ENCODE peak calls at places on chromosomes 2 and 18, in seven cellular contexts. T is brain microvascular endothelial cell, V is nephron progenitor cell, L is astrocyte of the spinal cord, D is cardiac muscle cell, E is progenitor cell of endocrine pancreas, N is AG09319. X is an unnamed sample.

GRCh38 chr18:59707306-59707705 is 10.1 kb upstream of the CCBE1 start:
- DNase-seq in T (no peak), V (no peak), L (no peak), D (peak), E (no peak), N (no peak), X (no peak)

GRCh38 chr2:36672199-36672598 is 24.3 kb upstream of the VIT start:
- DNase-seq in T (peak), V (no peak), L (peak), D (peak), E (no peak), N (no peak), X (peak)

GRCh38 chr18:57107141-57107832 is 39.6 kb upstream of the BOD1L2 start:
- DNase-seq in T (peak), V (peak), L (peak), D (peak), E (peak), N (no peak), X (peak)

GRCh38 chr2:98412751-98413445 is 31.8 kb upstream of the INPP4A start:
- DNase-seq in T (peak), V (peak), L (peak), D (peak), E (no peak), N (no peak), X (peak)

GRCh38 chr2:148603562-148603920 is 41.0 kb upstream of the EPC2 start:
- DNase-seq in T (no peak), V (no peak), L (no peak), D (no peak), E (no peak), N (no peak), X (no peak)

GRCh38 chr2:105521176-105521575 is 122.3 kb upstream of the FHL2 start:
- DNase-seq in T (no peak), V (no peak), L (peak), D (peak), E (no peak), N (no peak), X (no peak)

GRCh38 chr2:217911283-217911965 is 91.4 kb downstream of the TNS1 start:
- DNase-seq in T (no peak), V (no peak), L (no peak), D (no peak), E (no peak), N (no peak), X (no peak)

GRCh38 chr2:186309901-186310300 is 176.2 kb upstream of the ZC3H15 start:
- DNase-seq in T (peak), V (no peak), L (peak), D (no peak), E (no peak), N (no peak), X (no peak)

GRCh38 chr2:160635488-160635887 is 141.9 kb upstream of the RBMS1 start:
- DNase-seq in T (peak), V (no peak), L (peak), D (peak), E (no peak), N (no peak), X (no peak)

GRCh38 chr2:215423234-215423633 is 12.6 kb downstream of the FN1 start:
- DNase-seq in T (peak), V (no peak), L (no peak), D (no peak), E (no peak), N (no peak), X (no peak)

GRCh38 chr2:216842634-216843033 is 17.2 kb downstream of the TNP1 start:
- DNase-seq in T (no peak), V (no peak), L (no peak), D (no peak), E (no peak), N (no peak), X (no peak)

GRCh38 chr2:126686286-126686685 is 30.3 kb downstream of the GYPC start:
- DNase-seq in T (no peak), V (no peak), L (no peak), D (no peak), E (no peak), N (no peak), X (no peak)

GRCh38 chr2:112690853-112691390 is 29.9 kb upstream of the NT5DC4 start:
- DNase-seq in T (peak), V (peak), L (peak), D (peak), E (peak), N (no peak), X (peak)

GRCh38 chr2:38720613-38721241 is 30.4 kb downstream of the SRSF7 start:
- DNase-seq in T (peak), V (no peak), L (peak), D (no peak), E (no peak), N (peak), X (peak)

GRCh38 chr2:64296150-64296500 is 151.9 kb upstream of the PELI1 start:
- DNase-seq in T (no peak), V (no peak), L (no peak), D (no peak), E (no peak), N (no peak), X (no peak)

GRCh38 chr2:135997380-135997779 is 12.0 kb upstream of the DARS1 start:
- DNase-seq in T (no peak), V (peak), L (no peak), D (peak), E (peak), N (no peak), X (no peak)

GRCh38 chr2:96114903-96115581 is 1.3 kb downstream of the ADRA2B start:
- DNase-seq in T (no peak), V (no peak), L (no peak), D (no peak), E (no peak), N (no peak), X (no peak)

GRCh38 chr2:173924285-173924684 is 40.9 kb downstream of the SP3 start:
- DNase-seq in T (no peak), V (no peak), L (no peak), D (no peak), E (no peak), N (no peak), X (no peak)

GRCh38 chr18:50857694-50858093 is 21.2 kb upstream of the ME2 start:
- DNase-seq in T (no peak), V (no peak), L (no peak), D (no peak), E (no peak), N (no peak), X (no peak)

GRCh38 chr2:211744379-211744778 is 794.2 kb downstream of the ERBB4 start:
- DNase-seq in T (no peak), V (no peak), L (no peak), D (peak), E (no peak), N (no peak), X (no peak)

GRCh38 chr18:34867520-34867919 is 157.4 kb downstream of the DTNA start:
- DNase-seq in T (peak), V (peak), L (no peak), D (peak), E (no peak), N (no peak), X (no peak)

GRCh38 chr2:97749611-97750010 is 36.2 kb downstream of the ZAP70 start:
- DNase-seq in T (no peak), V (peak), L (no peak), D (no peak), E (no peak), N (no peak), X (no peak)

GRCh38 chr2:216603010-216603883 is 30.0 kb upstream of the IGFBP2 start:
- DNase-seq in T (no peak), V (peak), L (no peak), D (no peak), E (no peak), N (no peak), X (no peak)

GRCh38 chr2:73050011-73050617 is 21.4 kb downstream of the SFXN5 start:
- DNase-seq in T (no peak), V (no peak), L (peak), D (no peak), E (no peak), N (no peak), X (no peak)

GRCh38 chr2:118670281-118670680 is 177.2 kb downstream of the EN1 start:
- DNase-seq in T (no peak), V (no peak), L (no peak), D (no peak), E (no peak), N (no peak), X (no peak)

GRCh38 chr18:6962571-6963451 is 154.8 kb downstream of the LAMA1 start:
- DNase-seq in T (no peak), V (no peak), L (no peak), D (no peak), E (no peak), N (no peak), X (no peak)

GRCh38 chr2:176826356-176826755 is 386.2 kb upstream of the HNRNPA3 start:
- DNase-seq in T (no peak), V (no peak), L (no peak), D (no peak), E (no peak), N (no peak), X (no peak)
- TF ChIP-seq CTCF in T (no peak), V (no peak), L (no peak), D (no peak), E (no peak), N (no peak), X (no peak)

GRCh38 chr2:70498054-70498453 is 55.6 kb downstream of the TGFA start:
- DNase-seq in T (no peak), V (no peak), L (no peak), D (no peak), E (no peak), N (no peak), X (peak)
- TF ChIP-seq CTCF in T (peak), V (peak), L (peak), D (peak), E (peak), N (no peak), X (peak)

DNA sequence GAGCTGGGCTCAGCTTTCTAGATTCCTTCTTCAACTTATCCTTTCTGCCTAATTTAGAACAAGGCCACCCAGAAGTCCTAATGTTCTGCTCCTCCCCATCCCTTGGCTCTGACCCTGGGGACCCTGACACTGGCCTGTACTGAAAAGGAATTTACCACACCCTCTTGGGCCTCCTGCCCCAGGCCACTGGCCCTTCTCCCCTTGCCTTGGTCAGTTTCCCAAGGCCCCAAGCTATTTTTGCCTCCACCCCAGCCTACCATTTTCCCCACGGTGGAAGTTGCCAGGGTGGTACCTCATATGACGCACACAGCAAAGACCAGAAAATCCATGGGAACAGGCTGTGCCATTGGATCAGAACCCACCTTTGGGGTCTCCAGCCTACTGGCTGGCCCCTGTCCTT is 72.1 kb downstream of the ZBTB7C start:
- DNase-seq in T (no peak), V (no peak), L (no peak), D (no peak), E (no peak), N (no peak), X (no peak)
- TF ChIP-seq CTCF in T (no peak), V (no peak), L (no peak), D (no peak), E (no peak), N (no peak), X (no peak)

GRCh38 chr2:44672431-44672830 is 269.1 kb upstream of the SIX3 start:
- DNase-seq in T (no peak), V (no peak), L (no peak), D (no peak), E (no peak), N (no peak), X (no peak)

GRCh38 chr2:44671896-44672295 is 269.6 kb upstream of the SIX3 start:
- DNase-seq in T (no peak), V (no peak), L (no peak), D (no peak), E (no peak), N (no peak), X (no peak)

GRCh38 chr2:44671276-44671675 is 270.2 kb upstream of the SIX3 start:
- DNase-seq in T (no peak), V (no peak), L (no peak), D (no peak), E (no peak), N (no peak), X (no peak)

GRCh38 chr2:44663471-44664073 is 277.9 kb upstream of the SIX3 start:
- DNase-seq in T (no peak), V (no peak), L (no peak), D (no peak), E (no peak), N (no peak), X (no peak)

DNA sequence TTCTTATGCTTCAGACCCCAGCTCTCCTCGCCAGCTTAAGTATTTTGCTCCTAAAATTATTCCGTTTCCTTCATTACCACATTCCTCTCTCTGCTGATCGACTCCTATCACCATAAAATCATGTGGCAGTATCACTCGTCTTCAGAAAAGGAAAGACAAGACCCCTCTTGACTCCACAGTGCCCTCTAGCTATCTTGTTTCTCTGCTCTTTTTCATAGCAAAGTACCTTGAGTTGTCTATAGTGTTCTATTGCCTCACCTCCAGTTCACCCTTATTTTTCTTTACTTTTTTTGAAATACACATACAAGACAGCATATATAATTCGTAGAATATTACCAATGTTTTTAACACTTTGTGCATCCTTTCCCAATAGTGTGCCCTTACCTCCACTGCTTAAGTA is 273.2 kb upstream of the SIX3 start:
- DNase-seq in T (no peak), V (no peak), L (no peak), D (no peak), E (no peak), N (no peak), X (no peak)
- TF ChIP-seq CTCF in T (peak), V (no peak), L (peak), D (peak), E (no peak), N (peak), X (no peak)

GRCh38 chr2:237627463-237628321 is at the start of gene LRRFIP1:
- DNase-seq in T (no peak), V (peak), L (no peak), D (peak), E (peak), N (no peak), X (no peak)
- TF ChIP-seq CTCF in T (no peak), V (no peak), L (no peak), D (no peak), E (peak), N (no peak), X (peak)

DNA sequence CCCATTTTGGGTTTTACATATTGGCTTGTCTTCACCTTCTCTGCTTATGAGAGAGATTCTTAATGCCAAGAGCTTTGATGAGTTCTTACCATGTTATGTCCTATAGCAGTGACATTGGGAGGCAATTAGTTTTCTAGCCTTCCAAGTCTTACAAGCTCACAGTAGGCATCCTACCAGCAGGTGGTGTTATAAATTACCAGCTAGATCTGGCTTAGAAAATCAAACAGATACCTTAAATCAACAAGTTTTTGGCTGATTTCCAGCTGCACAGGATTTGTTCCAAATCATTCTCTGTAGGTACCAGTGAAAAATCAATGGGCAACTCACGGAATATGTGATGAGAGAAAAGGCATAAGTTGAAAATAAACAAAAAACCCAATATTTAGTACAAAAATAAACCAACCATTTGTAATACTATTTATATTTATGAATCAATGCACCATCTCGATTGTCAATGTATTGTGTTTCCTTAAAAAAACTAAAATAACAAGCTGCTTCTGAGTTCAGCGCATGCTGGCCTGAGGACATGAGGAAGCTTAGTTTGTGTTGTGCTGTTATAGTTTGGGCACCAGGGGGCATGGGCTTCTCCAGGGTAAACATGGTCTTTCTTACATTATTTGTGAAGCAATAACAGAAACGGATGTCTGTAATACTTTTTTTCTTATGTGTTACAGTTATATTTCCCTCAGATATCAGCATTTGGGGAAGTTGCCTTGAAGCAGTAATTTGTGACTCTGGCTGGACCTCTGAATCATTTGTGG is 34.1 kb upstream of the NXPH2 start:
- DNase-seq in T (no peak), V (no peak), L (no peak), D (no peak), E (no peak), N (no peak), X (no peak)
- TF ChIP-seq CTCF in T (peak), V (peak), L (peak), D (peak), E (no peak), N (no peak), X (no peak)

GRCh38 chr2:21422050-21422449 is 298.3 kb downstream of the TDRD15 start:
- DNase-seq in T (peak), V (peak), L (no peak), D (peak), E (no peak), N (no peak), X (no peak)
- TF ChIP-seq CTCF in T (peak), V (peak), L (peak), D (no peak), E (peak), N (no peak), X (no peak)

GRCh38 chr18:76621184-76621583 is 126.1 kb upstream of the ZNF516 start:
- DNase-seq in T (no peak), V (no peak), L (no peak), D (no peak), E (no peak), N (no peak), X (no peak)

GRCh38 chr18:76618721-76619120 is 123.7 kb upstream of the ZNF516 start:
- DNase-seq in T (no peak), V (no peak), L (no peak), D (no peak), E (no peak), N (no peak), X (no peak)

GRCh38 chr18:76621782-76622495 is 126.9 kb upstream of the ZNF516 start:
- DNase-seq in T (peak), V (no peak), L (peak), D (no peak), E (no peak), N (no peak), X (peak)

GRCh38 chr18:76619342-76620315 is 124.6 kb upstream of the ZNF516 start:
- DNase-seq in T (peak), V (peak), L (peak), D (peak), E (peak), N (peak), X (no peak)

DNA sequence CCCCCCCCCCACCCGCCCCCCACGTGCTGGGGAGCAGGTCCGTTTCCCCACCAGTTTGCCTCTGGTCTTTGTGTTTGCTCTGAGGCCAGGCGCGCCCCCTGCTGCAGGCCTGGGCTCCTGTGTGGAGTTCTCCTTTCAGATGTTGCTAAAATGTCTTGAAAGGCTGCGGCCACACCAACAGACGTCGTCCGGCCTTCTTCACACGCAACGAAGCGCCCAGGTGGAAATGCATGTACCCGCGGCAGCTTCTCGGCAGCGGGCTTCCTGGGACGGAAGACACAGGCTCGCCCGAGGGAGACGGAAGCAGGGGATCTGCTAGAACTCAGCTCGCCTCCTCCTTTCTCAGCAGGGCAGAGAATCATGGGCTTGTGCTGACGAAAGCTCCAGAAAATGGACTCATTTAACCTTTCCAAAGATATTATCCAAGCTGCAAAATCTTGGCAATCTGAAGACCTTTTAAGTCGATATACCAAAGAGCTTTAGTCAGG is 125.3 kb upstream of the ZNF516 start:
- DNase-seq in T (peak), V (peak), L (peak), D (peak), E (peak), N (peak), X (peak)
- TF ChIP-seq CTCF in T (peak), V (peak), L (peak), D (peak), E (peak), N (peak), X (peak)